ENCODE peak calls at places on chromosomes 3 and 15, in four cellular contexts. One of them, this sample, is unnamed.

GRCh38 chr3:66500575-66501482 is at the start of gene LRIG1:
- DNase-seq in WERI-Rb-1: peak
- DNase-seq in A549: peak
- DNase-seq in testis: peak
- DNase-seq in this sample: peak

GRCh38 chr3:51974963-51975856 is at the start of gene ABHD14A:
- DNase-seq in testis: peak
- DNase-seq in A549: peak
- DNase-seq in WERI-Rb-1: peak
- DNase-seq in this sample: peak

GRCh38 chr15:88619796-88620195 is 1.3 kb upstream of the AEN start:
- DNase-seq in A549: no peak
- DNase-seq in WERI-Rb-1: no peak
- DNase-seq in testis: no peak
- DNase-seq in this sample: no peak

GRCh38 chr15:87736401-87736800 is 520.1 kb downstream of the NTRK3 start:
- DNase-seq in testis: no peak
- DNase-seq in A549: no peak
- DNase-seq in WERI-Rb-1: no peak
- DNase-seq in this sample: no peak

GRCh38 chr3:141050576-141050912 is 603 bp upstream of the SPSB4 start:
- DNase-seq in WERI-Rb-1: peak
- DNase-seq in testis: no peak
- DNase-seq in A549: no peak
- DNase-seq in this sample: no peak

GRCh38 chr15:93088200-93088980 is 621 bp downstream of the RGMA start:
- DNase-seq in A549: peak
- DNase-seq in WERI-Rb-1: no peak
- DNase-seq in testis: peak
- DNase-seq in this sample: peak

GRCh38 chr15:33735637-33736247 is 232.6 kb upstream of the CHRM5 start:
- DNase-seq in testis: peak
- DNase-seq in WERI-Rb-1: peak
- DNase-seq in A549: peak
- DNase-seq in this sample: no peak

GRCh38 chr15:56242576-56243116 is 1.0 kb downstream of the RFX7 start:
- DNase-seq in A549: no peak
- DNase-seq in testis: no peak
- DNase-seq in WERI-Rb-1: no peak
- DNase-seq in this sample: no peak

GRCh38 chr3:156304406-156304805 is 184.0 kb downstream of the KCNAB1 start:
- DNase-seq in A549: no peak
- DNase-seq in testis: no peak
- DNase-seq in WERI-Rb-1: no peak
- DNase-seq in this sample: no peak

GRCh38 chr3:171354049-171354705 is 106.0 kb downstream of the TNIK start:
- DNase-seq in testis: no peak
- DNase-seq in A549: no peak
- DNase-seq in WERI-Rb-1: no peak
- DNase-seq in this sample: no peak

GRCh38 chr15:42133892-42134502 is 22.4 kb downstream of the PLA2G4F start:
- DNase-seq in testis: peak
- DNase-seq in A549: peak
- DNase-seq in WERI-Rb-1: peak
- DNase-seq in this sample: no peak

GRCh38 chr3:17420668-17421067 is 321.8 kb downstream of the TBC1D5 start:
- DNase-seq in WERI-Rb-1: no peak
- DNase-seq in testis: no peak
- DNase-seq in A549: no peak
- DNase-seq in this sample: no peak

GRCh38 chr3:139906441-139906840 is 28.5 kb upstream of the CLSTN2 start:
- DNase-seq in A549: peak
- DNase-seq in WERI-Rb-1: no peak
- DNase-seq in testis: no peak
- DNase-seq in this sample: no peak

GRCh38 chr3:190512666-190513065 is 1.2 kb upstream of the IL1RAP start:
- DNase-seq in WERI-Rb-1: no peak
- DNase-seq in testis: no peak
- DNase-seq in A549: no peak
- DNase-seq in this sample: no peak

GRCh38 chr3:101179637-101180036 is 140.7 kb downstream of the IMPG2 start:
- DNase-seq in WERI-Rb-1: no peak
- DNase-seq in testis: no peak
- DNase-seq in A549: no peak
- DNase-seq in this sample: no peak

GRCh38 chr3:16448691-16449090 is 64.8 kb downstream of the RFTN1 start:
- DNase-seq in testis: peak
- DNase-seq in WERI-Rb-1: no peak
- DNase-seq in A549: peak
- DNase-seq in this sample: peak

GRCh38 chr3:152835311-152836102 is 576 bp downstream of the P2RY1 start:
- DNase-seq in WERI-Rb-1: peak
- DNase-seq in A549: peak
- DNase-seq in testis: peak
- DNase-seq in this sample: peak

GRCh38 chr3:134370611-134371451 is 3.4 kb downstream of the AMOTL2 start:
- DNase-seq in WERI-Rb-1: no peak
- DNase-seq in testis: no peak
- DNase-seq in A549: no peak
- DNase-seq in this sample: no peak

GRCh38 chr3:160780246-160780645 is 24.2 kb downstream of the PPM1L start:
- DNase-seq in A549: no peak
- DNase-seq in WERI-Rb-1: no peak
- DNase-seq in testis: no peak
- DNase-seq in this sample: no peak

GRCh38 chr15:100926971-100927756 is 8.0 kb downstream of the LRRK1 start:
- DNase-seq in A549: no peak
- DNase-seq in testis: no peak
- DNase-seq in WERI-Rb-1: no peak
- DNase-seq in this sample: no peak

GRCh38 chr15:67761343-67761742 is 64.0 kb upstream of the SKOR1 start:
- DNase-seq in A549: no peak
- DNase-seq in WERI-Rb-1: no peak
- DNase-seq in testis: no peak
- DNase-seq in this sample: no peak

GRCh38 chr3:46504780-46505179 is 7.0 kb downstream of the RTP3 start:
- DNase-seq in WERI-Rb-1: no peak
- DNase-seq in A549: no peak
- DNase-seq in testis: no peak
- DNase-seq in this sample: no peak

GRCh38 chr3:16192176-16192811 is 17.8 kb downstream of the GALNT15 start:
- DNase-seq in WERI-Rb-1: no peak
- DNase-seq in testis: no peak
- DNase-seq in A549: no peak
- DNase-seq in this sample: no peak

GRCh38 chr3:186502138-186502941 is 41.8 kb downstream of the CRYGS start:
- DNase-seq in WERI-Rb-1: no peak
- DNase-seq in testis: peak
- DNase-seq in A549: no peak
- DNase-seq in this sample: no peak

GRCh38 chr3:41199866-41200668 is 762 bp downstream of the CTNNB1 start:
- DNase-seq in testis: peak
- DNase-seq in WERI-Rb-1: peak
- DNase-seq in A549: peak
- DNase-seq in this sample: no peak

GRCh38 chr3:41198046-41198445 is 1.3 kb upstream of the CTNNB1 start:
- DNase-seq in testis: no peak
- DNase-seq in A549: no peak
- DNase-seq in WERI-Rb-1: no peak
- DNase-seq in this sample: no peak

GRCh38 chr3:41200669-41201021 is 1.3 kb downstream of the CTNNB1 start:
- DNase-seq in A549: no peak
- DNase-seq in WERI-Rb-1: no peak
- DNase-seq in testis: peak
- DNase-seq in this sample: no peak

GRCh38 chr3:41198526-41198925 is 779 bp upstream of the CTNNB1 start:
- DNase-seq in WERI-Rb-1: peak
- DNase-seq in testis: peak
- DNase-seq in A549: no peak
- DNase-seq in this sample: no peak

GRCh38 chr3:41198950-41199865 is at the start of gene CTNNB1:
- DNase-seq in testis: peak
- DNase-seq in A549: peak
- DNase-seq in WERI-Rb-1: peak
- DNase-seq in this sample: peak
- TF ChIP-seq CTCF in testis: no peak
- TF ChIP-seq CTCF in A549: no peak
- TF ChIP-seq CTCF in WERI-Rb-1: peak
- TF ChIP-seq CTCF in this sample: no peak

DNA sequence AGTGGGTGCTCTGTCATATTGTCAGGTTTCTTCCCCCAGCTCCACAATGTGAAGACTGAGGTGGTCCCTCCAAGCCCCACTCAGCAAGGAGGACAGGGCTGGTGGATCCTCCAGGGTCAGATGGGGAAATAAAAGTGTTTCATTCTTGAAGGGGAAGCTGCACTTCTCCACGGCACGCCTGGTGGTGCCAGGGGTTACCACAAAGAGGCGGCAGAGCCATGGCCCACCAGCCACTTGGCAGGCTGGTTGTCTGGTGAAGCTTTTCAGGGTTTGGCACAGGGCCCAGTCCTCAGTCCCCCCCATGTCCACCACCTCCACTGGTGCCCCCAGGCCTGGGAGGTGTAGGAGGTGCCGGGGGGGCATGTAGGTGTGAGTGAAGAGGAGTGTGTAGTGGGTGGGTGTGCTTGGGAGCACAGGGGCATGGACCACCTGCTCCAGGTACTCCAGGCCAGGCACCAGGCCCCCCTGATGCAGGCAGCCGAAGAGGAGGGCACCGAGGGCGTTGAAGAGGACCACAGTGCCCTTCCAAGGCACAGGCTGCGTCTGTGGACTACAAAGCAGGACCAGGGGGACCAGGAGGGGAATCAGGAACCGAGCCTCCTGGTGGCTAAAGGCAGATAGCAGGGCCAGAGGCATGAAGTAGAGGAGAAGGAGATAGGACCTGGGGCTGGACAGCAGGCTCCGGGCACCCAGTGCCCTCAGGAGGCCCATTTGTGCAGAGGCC is 5.0 kb upstream of the NCBP2 start:
- DNase-seq in A549: peak
- DNase-seq in testis: no peak
- DNase-seq in WERI-Rb-1: no peak
- DNase-seq in this sample: no peak
- TF ChIP-seq CTCF in A549: no peak
- TF ChIP-seq CTCF in testis: no peak
- TF ChIP-seq CTCF in WERI-Rb-1: peak
- TF ChIP-seq CTCF in this sample: no peak

DNA sequence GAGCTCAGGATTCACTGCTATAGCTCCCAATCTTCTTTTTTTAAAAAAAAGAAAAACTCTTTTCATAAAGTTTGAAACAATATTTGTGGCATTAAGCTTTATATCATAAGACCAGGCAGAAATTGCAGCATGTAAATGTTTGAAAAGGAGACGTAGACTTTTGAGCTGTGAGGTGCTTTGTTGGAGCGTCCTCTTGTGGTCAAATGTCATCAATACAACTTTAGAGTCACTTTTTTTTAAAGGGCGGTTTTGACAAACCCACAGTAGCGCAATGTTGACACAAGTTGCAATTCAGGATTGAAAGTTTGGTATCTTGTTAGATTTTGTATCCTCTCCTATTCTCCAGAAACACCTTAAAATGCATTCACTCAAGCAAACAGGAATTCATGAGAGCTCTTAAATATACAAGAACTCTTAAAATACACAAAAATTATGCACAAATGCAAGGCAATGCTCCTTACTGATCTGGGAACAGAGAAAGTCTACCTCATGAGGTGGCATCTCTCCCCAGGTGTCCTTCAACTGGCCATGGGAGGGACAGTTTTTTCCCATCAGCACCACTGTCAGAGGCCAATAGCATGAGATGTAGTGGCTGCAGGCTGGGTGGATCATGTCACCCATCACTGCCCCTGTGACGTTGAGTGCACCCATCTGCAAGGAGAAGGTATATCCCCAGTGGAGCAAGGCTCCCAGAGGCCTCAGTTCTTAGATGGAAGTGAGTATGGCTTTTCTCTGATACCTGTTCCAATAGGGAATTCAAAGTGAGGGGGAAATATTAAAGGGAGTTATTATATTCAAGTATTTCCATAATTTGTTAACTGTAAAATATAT is 70.7 kb downstream of the ANXA2 start:
- DNase-seq in testis: peak
- DNase-seq in WERI-Rb-1: peak
- DNase-seq in A549: no peak
- DNase-seq in this sample: no peak
- TF ChIP-seq CTCF in testis: peak
- TF ChIP-seq CTCF in WERI-Rb-1: peak
- TF ChIP-seq CTCF in A549: peak
- TF ChIP-seq CTCF in this sample: peak

GRCh38 chr3:84960994-84961393 is 2.2 kb downstream of the CADM2 start:
- DNase-seq in testis: no peak
- DNase-seq in A549: no peak
- DNase-seq in WERI-Rb-1: no peak
- DNase-seq in this sample: no peak

GRCh38 chr3:84961492-84962255 is 2.9 kb downstream of the CADM2 start:
- DNase-seq in testis: no peak
- DNase-seq in WERI-Rb-1: peak
- DNase-seq in A549: no peak
- DNase-seq in this sample: no peak

GRCh38 chr3:84960581-84960980 is 1.8 kb downstream of the CADM2 start:
- DNase-seq in testis: no peak
- DNase-seq in A549: no peak
- DNase-seq in WERI-Rb-1: no peak
- DNase-seq in this sample: no peak

GRCh38 chr3:84959470-84960380 is 936 bp downstream of the CADM2 start:
- DNase-seq in WERI-Rb-1: peak
- DNase-seq in A549: no peak
- DNase-seq in testis: no peak
- DNase-seq in this sample: no peak

DNA sequence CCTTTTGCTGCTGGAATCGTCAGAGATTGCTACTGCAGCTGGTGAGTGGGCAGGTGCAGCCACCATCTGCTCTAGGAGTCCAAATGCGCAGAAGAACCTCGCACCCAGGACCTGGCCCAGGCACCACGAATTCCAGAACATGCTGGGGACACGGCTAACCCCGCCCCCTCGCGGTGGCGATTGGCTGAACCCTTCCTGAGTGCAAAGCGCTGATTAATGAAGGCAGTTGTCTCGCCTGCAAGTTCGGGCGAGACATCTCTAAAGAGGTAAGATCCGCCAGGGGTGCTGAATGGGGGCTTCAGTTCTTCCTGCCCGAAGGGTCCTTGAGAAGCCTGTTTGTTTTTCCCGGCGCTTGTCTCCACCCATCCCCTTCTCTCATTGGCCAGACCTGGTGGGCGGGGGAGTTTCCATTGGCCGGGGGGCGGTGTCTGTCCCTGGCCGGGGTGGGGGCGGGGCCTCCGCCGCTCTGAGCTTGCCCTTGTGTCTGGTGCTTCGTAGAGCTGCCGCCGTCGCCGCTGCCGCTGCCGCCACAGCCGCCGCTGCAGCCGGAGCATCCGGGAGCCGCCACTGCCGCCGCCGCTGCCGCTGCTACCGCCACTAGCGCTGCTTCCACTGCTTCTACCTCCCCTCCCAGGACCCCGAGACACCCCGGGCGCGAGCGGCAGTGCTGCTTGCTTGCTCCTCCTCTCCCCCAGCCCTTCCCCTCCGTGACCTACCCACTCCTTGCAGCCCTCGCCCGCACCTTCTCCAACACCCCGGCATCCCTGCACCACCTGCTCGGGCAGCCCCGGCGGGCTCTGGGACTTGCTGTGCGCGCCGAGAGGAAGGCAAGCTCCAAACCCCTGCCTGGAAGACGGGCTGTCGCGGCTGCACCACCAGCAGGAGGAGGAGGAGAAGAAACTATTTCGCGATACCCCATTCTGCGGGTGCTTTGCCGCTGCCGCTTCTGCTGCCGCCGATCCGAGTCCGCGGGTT is at the start of gene CADM2:
- DNase-seq in WERI-Rb-1: peak
- DNase-seq in testis: peak
- DNase-seq in A549: peak
- DNase-seq in this sample: peak
- TF ChIP-seq CTCF in WERI-Rb-1: peak
- TF ChIP-seq CTCF in testis: peak
- TF ChIP-seq CTCF in A549: no peak
- TF ChIP-seq CTCF in this sample: no peak